ENCODE peak calls at places on chromosomes 13 and 19, in five cellular contexts. X, A, U, M and W are unnamed samples.

GRCh38 chr19:18422530-18423191 is 3.5 kb downstream of the SSBP4 start:
- DNase-seq in X (no peak), A (no peak), U (no peak), M (no peak), W (no peak)

GRCh38 chr13:48311223-48311622 is 7.7 kb downstream of the RB1 start:
- DNase-seq in X (no peak), A (no peak), U (no peak), M (no peak), W (no peak)

GRCh38 chr13:20397896-20398295 is 127.8 kb downstream of the CRYL1 start:
- DNase-seq in X (no peak), A (no peak), U (no peak), M (no peak), W (no peak)

GRCh38 chr19:40744554-40745401 is 5.5 kb downstream of the ACTMAP start:
- DNase-seq in X (no peak), A (no peak), U (no peak), M (no peak), W (no peak)

GRCh38 chr13:36131931-36132297 is 732 bp upstream of the DCLK1 start:
- DNase-seq in X (no peak), A (no peak), U (no peak), M (no peak), W (no peak)

GRCh38 chr19:58374200-58374599 is 6.6 kb downstream of the ZNF837 start:
- DNase-seq in X (no peak), A (no peak), U (no peak), M (no peak), W (no peak)

GRCh38 chr19:18202759-18203407 is 959 bp downstream of the RAB3A start:
- DNase-seq in X (no peak), A (no peak), U (no peak), M (no peak), W (no peak)

GRCh38 chr19:55179570-55180484 is at the start of gene SYT5:
- DNase-seq in X (no peak), A (peak), U (no peak), M (no peak), W (no peak)

GRCh38 chr19:31232220-31232619 is 117.0 kb downstream of the TSHZ3 start:
- DNase-seq in X (peak), A (no peak), U (no peak), M (no peak), W (no peak)

GRCh38 chr19:30670011-30670329 is 297.8 kb downstream of the ZNF536 start:
- DNase-seq in X (no peak), A (no peak), U (no peak), M (no peak), W (peak)

GRCh38 chr19:16566161-16566560 is 6.1 kb downstream of the SLC35E1 start:
- DNase-seq in X (no peak), A (no peak), U (no peak), M (no peak), W (no peak)

GRCh38 chr13:85864963-85865530 is 65.8 kb upstream of the SLITRK6 start:
- DNase-seq in X (peak), A (no peak), U (no peak), M (peak), W (no peak)

GRCh38 chr13:75669706-75670105 is 33.6 kb downstream of the LMO7 start:
- DNase-seq in X (no peak), A (no peak), U (no peak), M (no peak), W (no peak)

GRCh38 chr19:39412100-39412866 is at the start of gene PLEKHG2:
- DNase-seq in X (peak), A (peak), U (peak), M (peak), W (peak)

GRCh38 chr13:35855531-35856019 is 275.6 kb downstream of the DCLK1 start:
- DNase-seq in X (no peak), A (no peak), U (no peak), M (peak), W (no peak)

GRCh38 chr13:30585748-30586262 is 31.9 kb upstream of the USPL1 start:
- DNase-seq in X (peak), A (no peak), U (no peak), M (no peak), W (no peak)

GRCh38 chr19:5623397-5624153 is 692 bp downstream of the SAFB start:
- DNase-seq in X (no peak), A (peak), U (no peak), M (no peak), W (no peak)

GRCh38 chr13:19864018-19864338 is 529 bp upstream of the ZMYM5 start:
- DNase-seq in X (no peak), A (peak), U (peak), M (peak), W (peak)

GRCh38 chr13:48505597-48506091 is 27.2 kb downstream of the RCBTB2 start:
- DNase-seq in X (peak), A (no peak), U (no peak), M (no peak), W (no peak)

GRCh38 chr13:107941345-107942029 is 273.8 kb downstream of the LIG4 start:
- DNase-seq in X (no peak), A (no peak), U (no peak), M (no peak), W (no peak)

GRCh38 chr19:8366961-8367326 is 3.0 kb downstream of the ANGPTL4 start:
- DNase-seq in X (no peak), A (no peak), U (no peak), M (no peak), W (no peak)

GRCh38 chr19:14576363-14576762 is 4.5 kb upstream of the NDUFB7 start:
- DNase-seq in X (no peak), A (no peak), U (no peak), M (no peak), W (no peak)

GRCh38 chr19:27741236-27741635 is 1471.7 kb downstream of the UQCRFS1 start:
- DNase-seq in X (no peak), A (no peak), U (peak), M (no peak), W (no peak)

GRCh38 chr19:41893899-41894298 is 10.9 kb downstream of the ARHGEF1 start:
- DNase-seq in X (no peak), A (no peak), U (no peak), M (peak), W (no peak)

GRCh38 chr13:41854758-41855157 is 106.2 kb downstream of the VWA8 start:
- DNase-seq in X (no peak), A (no peak), U (no peak), M (no peak), W (no peak)

GRCh38 chr19:42433503-42434260 is 6.5 kb upstream of the LIPE start:
- DNase-seq in X (no peak), A (peak), U (no peak), M (peak), W (no peak)

GRCh38 chr19:50711196-50711595 is 8.4 kb downstream of the SHANK1 start:
- DNase-seq in X (no peak), A (no peak), U (no peak), M (no peak), W (no peak)

GRCh38 chr13:112907286-112907685 is 61.7 kb upstream of the MCF2L start:
- DNase-seq in X (no peak), A (peak), U (no peak), M (no peak), W (no peak)

DNA sequence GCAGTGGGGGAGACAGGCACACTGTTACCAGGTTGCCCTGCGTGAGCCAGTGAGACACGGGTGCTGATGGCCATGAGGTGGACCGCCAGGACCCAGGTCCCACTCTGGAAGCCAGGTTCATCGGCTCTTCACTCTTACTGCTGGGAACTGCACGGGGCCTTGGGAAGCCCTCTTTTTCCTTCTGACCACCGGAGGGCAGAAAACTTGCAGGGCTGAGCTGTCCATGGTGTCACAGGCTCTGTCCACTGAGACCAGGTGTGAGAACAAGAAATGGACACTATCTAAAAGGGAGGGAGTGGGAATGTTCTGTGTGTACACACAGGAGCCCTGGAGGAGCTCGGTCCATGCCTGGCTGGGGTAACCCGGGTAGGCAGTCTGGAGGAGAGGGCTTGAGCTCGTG is 93.4 kb downstream of the UQCRFS1 start:
- DNase-seq in X (no peak), A (no peak), U (no peak), M (no peak), W (no peak)
- TF ChIP-seq CTCF in X (no peak), A (no peak), U (peak), M (no peak), W (no peak)

GRCh38 chr13:44873486-44873885 is 115.8 kb downstream of the NUFIP1 start:
- DNase-seq in X (no peak), A (no peak), U (no peak), M (no peak), W (no peak)

GRCh38 chr13:44874886-44875630 is 114.2 kb downstream of the NUFIP1 start:
- DNase-seq in X (no peak), A (no peak), U (no peak), M (no peak), W (no peak)

GRCh38 chr13:44879452-44880058 is 109.7 kb downstream of the NUFIP1 start:
- DNase-seq in X (no peak), A (no peak), U (no peak), M (peak), W (no peak)

GRCh38 chr13:44874176-44874575 is 115.1 kb downstream of the NUFIP1 start:
- DNase-seq in X (no peak), A (no peak), U (no peak), M (no peak), W (no peak)

DNA sequence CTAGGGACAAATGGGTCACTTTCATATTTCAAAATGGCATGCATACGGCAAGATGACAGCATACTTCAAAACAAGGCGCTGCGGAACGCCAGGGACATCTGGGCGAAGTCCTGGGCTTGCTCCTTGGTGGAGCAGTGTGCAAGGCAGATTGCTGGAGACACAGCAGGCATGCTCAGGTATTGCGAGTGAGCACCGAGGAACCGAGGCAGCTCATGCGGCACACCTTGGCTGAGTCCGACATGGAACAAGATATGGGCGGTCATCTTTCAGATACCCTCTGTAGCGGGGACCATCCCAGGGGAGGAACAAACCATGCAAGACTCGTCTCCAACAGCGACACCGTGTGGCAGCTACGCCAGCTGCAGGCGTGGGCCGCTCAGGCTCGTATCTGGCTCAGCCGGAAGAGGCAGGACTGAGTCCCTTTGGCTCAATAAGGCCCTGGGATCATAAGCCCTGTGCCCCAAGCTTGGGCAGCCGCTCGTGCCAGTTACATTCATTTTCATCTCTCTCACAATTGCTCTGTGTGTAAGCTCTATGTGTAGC is 112.4 kb downstream of the NUFIP1 start:
- DNase-seq in X (no peak), A (no peak), U (no peak), M (peak), W (no peak)
- TF ChIP-seq CTCF in X (no peak), A (no peak), U (peak), M (no peak), W (peak)

GRCh38 chr19:653425-653824 is 9.6 kb downstream of the RNF126 start:
- DNase-seq in X (no peak), A (no peak), U (no peak), M (no peak), W (no peak)

GRCh38 chr19:650121-650520 is 10.4 kb downstream of the FGF22 start:
- DNase-seq in X (no peak), A (no peak), U (no peak), M (no peak), W (no peak)

GRCh38 chr19:651114-651818 is 11.6 kb downstream of the FGF22 start:
- DNase-seq in X (no peak), A (no peak), U (no peak), M (no peak), W (no peak)

GRCh38 chr19:652467-653389 is 10.3 kb downstream of the RNF126 start:
- DNase-seq in X (no peak), A (no peak), U (no peak), M (no peak), W (no peak)

GRCh38 chr19:651991-652390 is 11.0 kb downstream of the RNF126 start:
- DNase-seq in X (no peak), A (no peak), U (no peak), M (no peak), W (no peak)
- TF ChIP-seq CTCF in X (no peak), A (no peak), U (no peak), M (no peak), W (no peak)

GRCh38 chr19:43934055-43934984 is 762 bp downstream of the ZNF45 start:
- DNase-seq in X (no peak), A (no peak), U (no peak), M (peak), W (no peak)
- TF ChIP-seq CTCF in X (peak), A (no peak), U (no peak), M (no peak), W (no peak)

GRCh38 chr13:32023698-32024097 is 7.9 kb upstream of the FRY start:
- DNase-seq in X (no peak), A (no peak), U (no peak), M (no peak), W (no peak)
- TF ChIP-seq CTCF in X (peak), A (peak), U (peak), M (no peak), W (peak)

GRCh38 chr19:53466726-53467125 is 807 bp upstream of the ZNF813 start:
- DNase-seq in X (no peak), A (no peak), U (no peak), M (no peak), W (no peak)
- TF ChIP-seq CTCF in X (no peak), A (no peak), U (no peak), M (no peak), W (no peak)

GRCh38 chr13:54536112-54536511 is 1507.5 kb downstream of the OLFM4 start:
- DNase-seq in X (no peak), A (no peak), U (no peak), M (peak), W (no peak)
- TF ChIP-seq CTCF in X (no peak), A (no peak), U (peak), M (no peak), W (no peak)

GRCh38 chr19:29576043-29576442 is 30.0 kb upstream of the POP4 start:
- DNase-seq in X (no peak), A (no peak), U (no peak), M (no peak), W (no peak)
- TF ChIP-seq CTCF in X (peak), A (no peak), U (no peak), M (no peak), W (no peak)